ENCODE peak calls at places on chromosomes 2 and 18, in seven cellular contexts. W is choroid plexus epithelial cell, K is esophagus squamous epithelium, P is fibroblast of pulmonary artery, A is GM13976, R is neural progenitor cell, C is lower leg skin. L is an unnamed sample.

GRCh38 chr2:44802409-44803099 is 138.9 kb upstream of the SIX3 start:
- DNase-seq in W (peak), P (no peak), C (no peak), K (no peak), R (peak), A (no peak), L (no peak)

GRCh38 chr2:136247204-136247990 is 129.4 kb upstream of the CXCR4 start:
- DNase-seq in W (no peak), P (peak), K (no peak), R (no peak), A (no peak), C (no peak), L (peak)

GRCh38 chr18:79872423-79872822 is 74.7 kb downstream of the KCNG2 start:
- DNase-seq in C (no peak), K (no peak), A (no peak), R (peak), P (no peak), W (no peak), L (no peak)

GRCh38 chr18:66136039-66136438 is 385.2 kb downstream of the CDH7 start:
- DNase-seq in R (peak), P (peak), C (no peak), K (no peak), W (peak), A (no peak), L (no peak)

GRCh38 chr2:20225294-20226151 is 593 bp upstream of the SDC1 start:
- DNase-seq in K (peak), P (peak), W (peak), C (no peak), A (peak), R (peak), L (peak)

GRCh38 chr2:96537066-96537733 is 648 bp downstream of the ARID5A start:
- DNase-seq in P (peak), K (peak), W (peak), A (peak), C (peak), R (peak), L (no peak)

GRCh38 chr2:131016826-131017596 is 76.2 kb downstream of the FAM168B start:
- DNase-seq in W (peak), C (no peak), R (no peak), A (no peak), K (no peak), P (peak), L (no peak)

GRCh38 chr2:58633576-58634365 is 392.6 kb upstream of the FANCL start:
- DNase-seq in C (no peak), K (no peak), A (no peak), W (peak), R (no peak), P (peak), L (no peak)

GRCh38 chr2:69087211-69087911 is 74.4 kb downstream of the ANTXR1 start:
- DNase-seq in K (no peak), R (no peak), P (no peak), W (no peak), A (no peak), C (no peak), L (no peak)

GRCh38 chr18:274313-274712 is 6.5 kb upstream of the THOC1 start:
- DNase-seq in A (no peak), P (no peak), K (no peak), W (no peak), R (no peak), C (no peak), L (no peak)

GRCh38 chr2:231900486-231900942 is 25.7 kb downstream of the NPPC start:
- DNase-seq in C (peak), W (peak), K (no peak), A (peak), P (peak), R (peak), L (peak)

GRCh38 chr2:58923869-58924268 is 682.7 kb upstream of the FANCL start:
- DNase-seq in C (no peak), P (peak), R (no peak), A (no peak), W (peak), K (no peak), L (no peak)

GRCh38 chr18:53771664-53772063 is 452.8 kb downstream of the MBD2 start:
- DNase-seq in R (no peak), A (no peak), W (no peak), C (no peak), P (no peak), K (no peak), L (no peak)

GRCh38 chr2:8623958-8624591 is 57.8 kb upstream of the ID2 start:
- DNase-seq in C (no peak), A (no peak), W (no peak), R (no peak), P (no peak), K (no peak), L (no peak)

GRCh38 chr2:172328103-172328835 is 99.1 kb upstream of the ITGA6 start:
- DNase-seq in K (no peak), A (no peak), R (no peak), W (no peak), C (no peak), P (no peak), L (no peak)

GRCh38 chr18:58505181-58505580 is 123.7 kb downstream of the ALPK2 start:
- DNase-seq in K (no peak), R (no peak), P (no peak), C (no peak), A (no peak), W (no peak), L (no peak)

DNA sequence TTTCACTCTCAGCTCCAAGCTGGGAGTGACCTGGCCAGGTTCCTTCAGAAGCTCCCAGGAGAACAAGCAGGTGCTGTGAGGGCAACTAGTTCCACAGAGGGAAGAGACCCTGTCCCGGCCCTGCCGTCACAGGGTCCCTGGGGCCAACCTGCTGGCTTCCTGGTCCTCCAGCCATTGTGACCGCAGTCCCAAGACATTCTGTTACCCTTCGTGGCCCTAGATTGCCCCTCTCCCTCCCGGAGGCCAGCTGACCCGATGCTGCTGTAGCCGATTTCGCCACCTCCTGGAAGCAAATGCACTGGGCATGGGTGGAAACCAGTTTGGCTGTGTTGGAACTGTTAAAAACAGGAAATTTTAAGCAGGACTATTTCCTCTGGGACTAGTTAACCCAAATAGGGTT is 55.4 kb downstream of the EPAS1 start:
- DNase-seq in K (no peak), A (no peak), R (no peak), C (no peak), P (no peak), W (no peak), L (no peak)
- TF ChIP-seq CTCF in K (no peak), A (no peak), R (no peak), C (no peak), P (peak), W (peak), L (no peak)

GRCh38 chr2:99153921-99154604 is 679 bp downstream of the TSGA10 start:
- DNase-seq in W (peak), A (no peak), K (no peak), C (no peak), P (peak), R (peak), L (no peak)

GRCh38 chr2:99158599-99158998 is 3.8 kb downstream of the LIPT1 start:
- DNase-seq in A (no peak), P (no peak), W (no peak), C (no peak), R (no peak), K (no peak), L (no peak)

GRCh38 chr2:99152181-99152580 is 2.6 kb downstream of the TSGA10 start:
- DNase-seq in R (no peak), A (no peak), K (no peak), P (no peak), W (no peak), C (no peak), L (no peak)

GRCh38 chr2:99156901-99157300 is 2.1 kb downstream of the LIPT1 start:
- DNase-seq in K (no peak), C (no peak), R (no peak), A (no peak), P (no peak), W (no peak), L (no peak)

GRCh38 chr2:99154643-99155536 is at the start of the genes LIPT1 and TSGA10:
- DNase-seq in P (peak), W (peak), R (peak), C (peak), A (peak), K (peak), L (peak)
- TF ChIP-seq CTCF in P (peak), W (peak), R (peak), C (no peak), A (no peak), K (peak), L (no peak)

DNA sequence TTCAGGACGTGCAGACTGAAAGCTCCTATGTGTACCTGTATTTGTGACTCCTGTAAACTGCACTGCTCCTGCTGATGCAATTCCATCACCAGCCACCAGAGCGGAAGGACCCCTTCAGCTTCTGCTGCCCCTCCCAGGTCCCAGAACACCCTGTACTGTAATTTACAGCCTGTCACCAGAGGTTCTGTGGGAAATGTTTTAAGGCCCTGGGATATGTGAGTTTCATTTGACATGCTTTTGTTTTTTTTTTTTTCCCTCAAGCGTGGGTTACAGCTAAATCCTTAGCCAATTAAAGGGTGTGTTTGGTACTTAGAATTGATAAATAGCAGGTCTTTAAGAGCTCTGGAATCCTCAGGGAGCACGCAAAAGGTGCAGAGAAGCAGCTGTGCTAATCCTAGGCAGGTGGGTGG is 79.4 kb downstream of the KCTD1 start:
- DNase-seq in K (no peak), A (peak), C (no peak), P (no peak), R (peak), W (peak), L (peak)
- TF ChIP-seq CTCF in K (peak), A (peak), C (no peak), P (peak), R (peak), W (peak), L (peak)

GRCh38 chr2:225008935-225009334 is 33.3 kb downstream of the DOCK10 start:
- DNase-seq in P (no peak), C (no peak), W (peak), K (no peak), R (peak), A (no peak), L (peak)
- TF ChIP-seq CTCF in P (peak), C (no peak), W (peak), K (no peak), R (peak), A (peak), L (peak)

GRCh38 chr2:181891966-181892794 is 650 bp downstream of the ITPRID2 start:
- DNase-seq in R (peak), A (peak), P (peak), W (peak), C (peak), K (peak), L (peak)
- TF ChIP-seq CTCF in R (peak), A (no peak), P (no peak), W (no peak), C (no peak), K (no peak), L (no peak)

GRCh38 chr2:47321006-47321405 is 82.0 kb upstream of the MSH2 start:
- DNase-seq in A (no peak), C (no peak), R (no peak), K (no peak), P (no peak), W (no peak), L (no peak)

GRCh38 chr2:47323009-47323821 is 79.7 kb upstream of the MSH2 start:
- DNase-seq in P (peak), C (peak), K (peak), R (peak), W (peak), A (peak), L (peak)

GRCh38 chr2:47323822-47324171 is 79.2 kb upstream of the MSH2 start:
- DNase-seq in R (no peak), W (no peak), C (no peak), A (no peak), K (no peak), P (no peak), L (no peak)

DNA sequence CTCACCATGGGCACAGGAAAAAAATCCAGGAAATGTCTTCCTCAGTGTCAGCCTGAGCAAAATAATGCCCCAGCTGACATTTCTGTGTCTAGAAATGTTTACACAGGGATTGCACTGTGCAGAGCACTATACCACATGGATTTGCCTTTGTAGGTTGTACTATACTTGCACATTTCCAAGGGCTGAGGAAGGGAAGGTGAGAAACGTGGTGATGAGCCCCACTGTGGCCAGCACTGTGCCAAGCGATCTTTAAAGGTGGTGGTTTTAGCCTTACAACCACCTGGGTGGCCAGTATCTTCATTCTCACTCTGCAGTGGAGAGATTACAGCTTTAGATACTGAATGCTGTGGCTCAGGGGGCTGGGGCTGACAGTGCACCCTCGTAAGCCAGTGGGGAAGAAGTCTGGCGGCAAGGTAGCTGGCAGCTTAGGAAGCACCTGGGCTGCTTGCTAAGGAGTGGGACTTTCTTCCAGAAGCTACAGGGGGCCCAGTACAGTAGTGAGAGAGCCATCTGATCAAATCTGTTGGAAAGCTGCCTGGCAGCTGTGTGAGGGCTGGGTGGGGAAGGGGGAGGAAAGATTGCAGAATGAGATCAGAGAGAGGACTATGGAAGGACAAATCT is 81.4 kb upstream of the MSH2 start:
- DNase-seq in W (peak), R (no peak), K (no peak), A (no peak), P (no peak), C (no peak), L (peak)
- TF ChIP-seq CTCF in W (peak), R (no peak), K (no peak), A (no peak), P (no peak), C (no peak), L (no peak)

DNA sequence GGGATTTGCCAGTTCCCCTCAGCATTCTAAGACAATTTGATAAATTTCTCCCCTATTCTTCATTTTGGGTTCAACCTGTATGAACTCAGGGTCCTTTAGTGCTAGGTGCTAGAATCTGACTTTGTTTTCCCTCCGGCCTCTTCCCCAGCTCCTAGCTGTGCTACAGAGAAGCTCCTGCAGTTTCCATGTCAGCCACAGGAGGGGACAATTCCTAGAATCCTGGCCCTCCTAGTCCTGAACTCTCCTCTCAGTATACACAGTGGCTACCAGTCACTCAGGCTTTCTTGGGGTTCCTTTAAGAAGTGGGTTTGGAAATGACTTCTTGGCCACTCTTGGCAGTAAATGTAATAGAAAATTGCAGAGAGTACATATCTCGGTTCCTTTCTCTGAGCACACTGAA is 4.9 kb upstream of the CHST10 start:
- DNase-seq in W (peak), K (no peak), R (peak), P (peak), C (no peak), A (no peak), L (peak)
- TF ChIP-seq CTCF in W (peak), K (no peak), R (peak), P (peak), C (no peak), A (no peak), L (peak)

DNA sequence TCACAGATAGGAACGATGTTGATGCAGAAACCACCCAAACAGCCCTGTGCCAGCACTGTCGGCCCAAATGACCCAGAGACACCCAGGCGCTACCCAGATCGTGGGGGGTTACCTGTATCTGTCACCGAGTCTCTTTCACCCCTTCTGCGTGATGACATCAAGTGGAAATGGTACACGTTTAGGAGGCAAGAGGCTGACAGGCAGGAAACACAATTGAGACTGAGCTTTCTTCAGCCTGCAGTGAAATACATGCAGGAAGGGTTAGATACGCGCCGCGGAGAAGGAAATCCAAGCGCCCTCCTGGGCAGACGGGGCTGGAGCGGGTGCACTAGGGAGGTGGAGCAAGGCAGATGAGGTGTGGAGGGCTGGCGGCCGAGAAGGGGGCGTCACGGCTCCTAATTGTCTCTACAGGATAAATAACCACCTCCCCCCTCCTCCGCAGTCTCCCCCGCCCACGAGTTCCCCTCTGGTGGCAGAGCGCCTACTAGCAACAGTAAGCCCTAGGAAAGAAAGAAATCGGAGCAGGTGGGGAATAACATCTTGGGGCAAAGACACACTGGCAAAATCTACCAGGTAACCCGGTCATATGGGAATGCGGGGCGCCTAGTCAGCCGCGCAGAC is at the start of gene RNF152:
- DNase-seq in A (peak), W (peak), C (peak), R (peak), K (no peak), P (peak), L (peak)
- TF ChIP-seq CTCF in A (no peak), W (peak), C (no peak), R (peak), K (no peak), P (peak), L (no peak)

L was measured in glutamatergic neuron.